ENCODE peak calls at places on chromosomes 5 and 9, in seven cellular contexts. One of them, this sample, is unnamed.

GRCh38 chr5:62149894-62150293 is 156.1 kb upstream of the KIF2A start:
- DNase-seq in neuronal stem cell: no peak
- DNase-seq in IMR-90: no peak
- DNase-seq in H9: no peak
- DNase-seq in H1: no peak
- DNase-seq in mesenchymal stem cell: no peak
- DNase-seq in trophoblast cell: no peak
- DNase-seq in this sample: no peak

GRCh38 chr9:101485873-101486692 is 47.6 kb upstream of the RNF20 start:
- DNase-seq in neuronal stem cell: peak; percentile 38
- DNase-seq in IMR-90: peak; percentile 41
- DNase-seq in H9: peak; percentile 75
- DNase-seq in H1: peak; percentile 66
- DNase-seq in mesenchymal stem cell: peak; percentile 52
- DNase-seq in trophoblast cell: peak; percentile 7
- DNase-seq in this sample: peak; percentile 77

GRCh38 chr5:74956278-74956677 is 90.1 kb upstream of the FAM169A start:
- DNase-seq in neuronal stem cell: no peak
- DNase-seq in IMR-90: no peak
- DNase-seq in H9: no peak
- DNase-seq in H1: no peak
- DNase-seq in mesenchymal stem cell: no peak
- DNase-seq in trophoblast cell: peak; percentile 96
- DNase-seq in this sample: no peak

GRCh38 chr5:23820764-23821471 is 313.5 kb downstream of the PRDM9 start:
- DNase-seq in neuronal stem cell: no peak
- DNase-seq in IMR-90: peak; percentile 1
- DNase-seq in H9: no peak
- DNase-seq in H1: no peak
- DNase-seq in mesenchymal stem cell: peak; percentile 56
- DNase-seq in trophoblast cell: no peak
- DNase-seq in this sample: peak; percentile 47

GRCh38 chr9:15642369-15642962 is 89.6 kb downstream of the CCDC171 start:
- DNase-seq in neuronal stem cell: no peak
- DNase-seq in IMR-90: peak; percentile 53
- DNase-seq in H9: no peak
- DNase-seq in H1: no peak
- DNase-seq in mesenchymal stem cell: peak; percentile 51
- DNase-seq in trophoblast cell: no peak
- DNase-seq in this sample: peak; percentile 29

GRCh38 chr5:53045263-53045662 is 56.1 kb downstream of the ITGA2 start:
- DNase-seq in neuronal stem cell: no peak
- DNase-seq in IMR-90: peak; percentile 33
- DNase-seq in H9: no peak
- DNase-seq in H1: no peak
- DNase-seq in mesenchymal stem cell: no peak
- DNase-seq in trophoblast cell: no peak
- DNase-seq in this sample: no peak

GRCh38 chr9:100739208-100739607 is 161.3 kb downstream of the CAVIN4 start:
- DNase-seq in neuronal stem cell: no peak
- DNase-seq in IMR-90: no peak
- DNase-seq in H9: no peak
- DNase-seq in H1: no peak
- DNase-seq in mesenchymal stem cell: no peak
- DNase-seq in trophoblast cell: peak; percentile 33
- DNase-seq in this sample: no peak

GRCh38 chr5:177023247-177023703 is 779 bp downstream of the ZNF346 start:
- DNase-seq in neuronal stem cell: peak; percentile 20
- DNase-seq in IMR-90: peak; percentile 16
- DNase-seq in H9: no peak
- DNase-seq in H1: no peak
- DNase-seq in mesenchymal stem cell: peak; percentile 38
- DNase-seq in trophoblast cell: no peak
- DNase-seq in this sample: peak; percentile 31

GRCh38 chr9:97387936-97388684 is 23.8 kb upstream of the TDRD7 start:
- DNase-seq in neuronal stem cell: no peak
- DNase-seq in IMR-90: no peak
- DNase-seq in H9: peak; percentile 62
- DNase-seq in H1: no peak
- DNase-seq in mesenchymal stem cell: no peak
- DNase-seq in trophoblast cell: no peak
- DNase-seq in this sample: peak; percentile 49

GRCh38 chr9:128943832-128944620 is 3.4 kb downstream of the DOLK start:
- DNase-seq in neuronal stem cell: no peak
- DNase-seq in IMR-90: no peak
- DNase-seq in H9: no peak
- DNase-seq in H1: no peak
- DNase-seq in mesenchymal stem cell: no peak
- DNase-seq in trophoblast cell: no peak
- DNase-seq in this sample: no peak

GRCh38 chr9:20771721-20772120 is 87.7 kb downstream of the FOCAD start:
- DNase-seq in neuronal stem cell: no peak
- DNase-seq in IMR-90: no peak
- DNase-seq in H9: no peak
- DNase-seq in H1: no peak
- DNase-seq in mesenchymal stem cell: no peak
- DNase-seq in trophoblast cell: no peak
- DNase-seq in this sample: no peak

GRCh38 chr5:141567513-141568117 is 51.2 kb downstream of the DIAPH1 start:
- DNase-seq in neuronal stem cell: no peak
- DNase-seq in IMR-90: peak; percentile 17
- DNase-seq in H9: no peak
- DNase-seq in H1: no peak
- DNase-seq in mesenchymal stem cell: peak; percentile 37
- DNase-seq in trophoblast cell: no peak
- DNase-seq in this sample: peak; percentile 33

GRCh38 chr5:73486119-73486899 is 11.9 kb upstream of the BTF3 start:
- DNase-seq in neuronal stem cell: no peak
- DNase-seq in IMR-90: no peak
- DNase-seq in H9: peak; percentile 61
- DNase-seq in H1: peak; percentile 55
- DNase-seq in mesenchymal stem cell: no peak
- DNase-seq in trophoblast cell: no peak
- DNase-seq in this sample: peak; percentile 56

GRCh38 chr5:118796081-118796480 is 192.3 kb downstream of the DTWD2 start:
- DNase-seq in neuronal stem cell: no peak
- DNase-seq in IMR-90: no peak
- DNase-seq in H9: peak; percentile 85
- DNase-seq in H1: no peak
- DNase-seq in mesenchymal stem cell: no peak
- DNase-seq in trophoblast cell: no peak
- DNase-seq in this sample: peak; percentile 71

GRCh38 chr9:136463578-136463977 is 19.3 kb downstream of the SEC16A start:
- DNase-seq in neuronal stem cell: no peak
- DNase-seq in IMR-90: no peak
- DNase-seq in H9: no peak
- DNase-seq in H1: no peak
- DNase-seq in mesenchymal stem cell: no peak
- DNase-seq in trophoblast cell: no peak
- DNase-seq in this sample: no peak

GRCh38 chr5:158609729-158610128 is 490.0 kb downstream of the EBF1 start:
- DNase-seq in neuronal stem cell: no peak
- DNase-seq in IMR-90: no peak
- DNase-seq in H9: no peak
- DNase-seq in H1: no peak
- DNase-seq in mesenchymal stem cell: no peak
- DNase-seq in trophoblast cell: no peak
- DNase-seq in this sample: peak; percentile 16

GRCh38 chr9:36064448-36065037 is 27.8 kb downstream of the RECK start:
- DNase-seq in neuronal stem cell: no peak
- DNase-seq in IMR-90: peak; percentile 63
- DNase-seq in H9: no peak
- DNase-seq in H1: no peak
- DNase-seq in mesenchymal stem cell: no peak
- DNase-seq in trophoblast cell: no peak
- DNase-seq in this sample: peak; percentile 47

GRCh38 chr9:130444565-130445221 is at the start of gene ASS1:
- DNase-seq in neuronal stem cell: peak; percentile 48
- DNase-seq in IMR-90: no peak
- DNase-seq in H9: peak; percentile 87
- DNase-seq in H1: peak; percentile 86
- DNase-seq in mesenchymal stem cell: no peak
- DNase-seq in trophoblast cell: peak; percentile 75
- DNase-seq in this sample: peak; percentile 80

GRCh38 chr5:89932771-89933181 is 476.8 kb downstream of the CETN3 start:
- DNase-seq in neuronal stem cell: no peak
- DNase-seq in IMR-90: no peak
- DNase-seq in H9: no peak
- DNase-seq in H1: no peak
- DNase-seq in mesenchymal stem cell: no peak
- DNase-seq in trophoblast cell: no peak
- DNase-seq in this sample: peak; percentile 43

GRCh38 chr9:87887661-87888480 is 5.2 kb downstream of the SPATA31E1 start:
- DNase-seq in neuronal stem cell: no peak
- DNase-seq in IMR-90: no peak
- DNase-seq in H9: no peak
- DNase-seq in H1: peak; percentile 33
- DNase-seq in mesenchymal stem cell: no peak
- DNase-seq in trophoblast cell: no peak
- DNase-seq in this sample: no peak

GRCh38 chr9:94853887-94854286 is 127.4 kb downstream of the AOPEP start:
- DNase-seq in neuronal stem cell: no peak
- DNase-seq in IMR-90: peak; percentile 32
- DNase-seq in H9: no peak
- DNase-seq in H1: no peak
- DNase-seq in mesenchymal stem cell: no peak
- DNase-seq in trophoblast cell: no peak
- DNase-seq in this sample: no peak

GRCh38 chr5:19806756-19807155 is 181.2 kb downstream of the CDH18 start:
- DNase-seq in neuronal stem cell: no peak
- DNase-seq in IMR-90: no peak
- DNase-seq in H9: no peak
- DNase-seq in H1: no peak
- DNase-seq in mesenchymal stem cell: no peak
- DNase-seq in trophoblast cell: no peak
- DNase-seq in this sample: no peak

GRCh38 chr9:108296056-108296455 is 559.7 kb downstream of the ACTL7B start:
- DNase-seq in neuronal stem cell: no peak
- DNase-seq in IMR-90: peak; percentile 71
- DNase-seq in H9: no peak
- DNase-seq in H1: no peak
- DNase-seq in mesenchymal stem cell: peak; percentile 54
- DNase-seq in trophoblast cell: no peak
- DNase-seq in this sample: no peak

GRCh38 chr9:98211260-98211659 is 18.8 kb upstream of the CORO2A start:
- DNase-seq in neuronal stem cell: no peak
- DNase-seq in IMR-90: no peak
- DNase-seq in H9: no peak
- DNase-seq in H1: no peak
- DNase-seq in mesenchymal stem cell: no peak
- DNase-seq in trophoblast cell: no peak
- DNase-seq in this sample: no peak

GRCh38 chr9:35517136-35517535 is 27.2 kb downstream of the RUSC2 start:
- DNase-seq in neuronal stem cell: no peak
- DNase-seq in IMR-90: peak; percentile 35
- DNase-seq in H9: no peak
- DNase-seq in H1: no peak
- DNase-seq in mesenchymal stem cell: no peak
- DNase-seq in trophoblast cell: no peak
- DNase-seq in this sample: peak; percentile 22

GRCh38 chr5:95701074-95701473 is 18.3 kb upstream of the SPATA9 start:
- DNase-seq in neuronal stem cell: no peak
- DNase-seq in IMR-90: no peak
- DNase-seq in H9: no peak
- DNase-seq in H1: no peak
- DNase-seq in mesenchymal stem cell: no peak
- DNase-seq in trophoblast cell: no peak
- DNase-seq in this sample: peak; percentile 53

GRCh38 chr9:89731262-89731980 is 126.6 kb downstream of the GADD45G start:
- DNase-seq in neuronal stem cell: no peak
- DNase-seq in IMR-90: no peak
- DNase-seq in H9: no peak
- DNase-seq in H1: no peak
- DNase-seq in mesenchymal stem cell: no peak
- DNase-seq in trophoblast cell: no peak
- DNase-seq in this sample: no peak

GRCh38 chr5:79242242-79243039 is 6.5 kb downstream of the JMY start:
- DNase-seq in neuronal stem cell: no peak
- DNase-seq in IMR-90: no peak
- DNase-seq in H9: no peak
- DNase-seq in H1: no peak
- DNase-seq in mesenchymal stem cell: no peak
- DNase-seq in trophoblast cell: no peak
- DNase-seq in this sample: no peak

GRCh38 chr5:27171696-27172362 is 133.4 kb upstream of the CDH9 start:
- DNase-seq in neuronal stem cell: no peak
- DNase-seq in IMR-90: no peak
- DNase-seq in H9: no peak
- DNase-seq in H1: no peak
- DNase-seq in mesenchymal stem cell: no peak
- DNase-seq in trophoblast cell: no peak
- DNase-seq in this sample: no peak

DNA sequence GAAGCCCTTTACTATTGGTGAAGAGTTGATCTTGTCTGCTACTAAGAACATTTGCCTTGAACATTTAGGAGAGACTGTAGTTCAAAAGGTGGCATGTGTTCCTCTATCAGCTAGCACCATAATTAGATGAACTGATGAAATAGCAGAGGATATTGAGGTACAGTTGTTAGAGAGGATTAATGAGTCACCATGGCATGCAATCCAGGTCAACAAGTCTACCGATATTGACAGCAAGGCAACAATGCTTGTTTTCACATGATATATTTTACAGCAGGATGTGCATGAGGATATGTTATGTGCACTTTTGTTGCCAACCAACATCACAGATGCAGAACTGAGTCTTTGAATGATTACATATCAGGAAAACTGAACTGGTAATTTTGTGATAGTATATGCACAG is 134.3 kb upstream of the CDH9 start:
- DNase-seq in neuronal stem cell: no peak
- DNase-seq in IMR-90: no peak
- DNase-seq in H9: no peak
- DNase-seq in H1: no peak
- DNase-seq in mesenchymal stem cell: no peak
- DNase-seq in trophoblast cell: no peak
- DNase-seq in this sample: no peak
- H2BK5ac ChIP-seq in neuronal stem cell: no peak overlapping the region
- H2BK5ac ChIP-seq in IMR-90: no peak overlapping the region
- H2BK5ac ChIP-seq in H9: no peak overlapping the region
- H2BK5ac ChIP-seq in H1: no peak overlapping the region
- H2BK5ac ChIP-seq in mesenchymal stem cell: no peak overlapping the region
- H2BK5ac ChIP-seq in trophoblast cell: no peak overlapping the region
- H2BK5ac ChIP-seq in this sample: no peak overlapping the region

GRCh38 chr9:34456746-34457145 is 1.6 kb downstream of the FAM219A start:
- DNase-seq in neuronal stem cell: no peak
- DNase-seq in IMR-90: no peak
- DNase-seq in H9: no peak
- DNase-seq in H1: no peak
- DNase-seq in mesenchymal stem cell: no peak
- DNase-seq in trophoblast cell: no peak
- DNase-seq in this sample: peak; percentile 54
- H3K27ac ChIP-seq in neuronal stem cell: no peak overlapping the region
- H3K27ac ChIP-seq in IMR-90: peak overlapping the region; percentile 84
- H3K27ac ChIP-seq in H9: no peak overlapping the region
- H3K27ac ChIP-seq in H1: no peak overlapping the region
- H3K27ac ChIP-seq in mesenchymal stem cell: peak overlapping the region; percentile 37
- H3K27ac ChIP-seq in trophoblast cell: no peak overlapping the region
- H3K27ac ChIP-seq in this sample: no peak overlapping the region

GRCh38 chr9:18568969-18569368 is 95.0 kb downstream of the ADAMTSL1 start:
- DNase-seq in neuronal stem cell: no peak
- DNase-seq in IMR-90: peak; percentile 46
- DNase-seq in H9: no peak
- DNase-seq in H1: no peak
- DNase-seq in mesenchymal stem cell: no peak
- DNase-seq in trophoblast cell: no peak
- DNase-seq in this sample: no peak
- H2BK5ac ChIP-seq in neuronal stem cell: no peak overlapping the region
- H2BK5ac ChIP-seq in IMR-90: no peak overlapping the region
- H2BK5ac ChIP-seq in H9: no peak overlapping the region
- H2BK5ac ChIP-seq in H1: no peak overlapping the region
- H2BK5ac ChIP-seq in mesenchymal stem cell: no peak overlapping the region
- H2BK5ac ChIP-seq in trophoblast cell: no peak overlapping the region
- H2BK5ac ChIP-seq in this sample: no peak overlapping the region

GRCh38 chr9:69340631-69341030 is 15.6 kb downstream of the ENTREP1 start:
- DNase-seq in neuronal stem cell: no peak
- DNase-seq in IMR-90: no peak
- DNase-seq in H9: no peak
- DNase-seq in H1: no peak
- DNase-seq in mesenchymal stem cell: no peak
- DNase-seq in trophoblast cell: no peak
- DNase-seq in this sample: no peak
- H3K27ac ChIP-seq in neuronal stem cell: no peak overlapping the region
- H3K27ac ChIP-seq in IMR-90: no peak overlapping the region
- H3K27ac ChIP-seq in H9: no peak overlapping the region
- H3K27ac ChIP-seq in H1: no peak overlapping the region
- H3K27ac ChIP-seq in mesenchymal stem cell: no peak overlapping the region
- H3K27ac ChIP-seq in trophoblast cell: no peak overlapping the region
- H3K27ac ChIP-seq in this sample: no peak overlapping the region

This sample was measured in mesendoderm.